ENCODE peak calls at places on chromosome 1, in five cellular contexts. D is aorta, W is stomach, C is H9, X is mesenchymal stem cell. F is an unnamed sample.
A peak's percentile ranks its signal among the peaks of the same experiment; 100 is the strongest.

GRCh38 chr1:228029281-228029680 is 22.5 kb downstream of the WNT3A start:
- DNase-seq in D (peak; percentile 22), W (no peak), C (peak; percentile 14), X (no peak), F (no peak)

GRCh38 chr1:60942896-60943633 is 139.3 kb upstream of the NFIA start:
- DNase-seq in D (no peak), W (no peak), C (peak; percentile 43), X (no peak), F (no peak)

GRCh38 chr1:67534627-67535065 is 104.4 kb upstream of the SERBP1 start:
- DNase-seq in D (no peak), W (no peak), C (no peak), X (peak; percentile 80), F (peak; percentile 55)

GRCh38 chr1:101993703-101994102 is 3.0 kb downstream of the OLFM3 start:
- DNase-seq in D (no peak), W (no peak), C (no peak), X (no peak), F (no peak)

GRCh38 chr1:204828352-204828850 is 42.3 kb upstream of the NFASC start:
- DNase-seq in D (peak; percentile 89), W (peak; percentile 48), C (peak; percentile 89), X (peak; percentile 9), F (no peak)

GRCh38 chr1:170903961-170904360 is 31.4 kb upstream of the MROH9 start:
- DNase-seq in D (no peak), W (no peak), C (no peak), X (no peak), F (no peak)

GRCh38 chr1:10962483-10962882 is 50.0 kb upstream of the TARDBP start:
- DNase-seq in D (no peak), W (peak; percentile 47), C (no peak), X (no peak), F (no peak)

GRCh38 chr1:24309762-24310485 is 9.2 kb upstream of the GRHL3 start:
- DNase-seq in D (no peak), W (no peak), C (no peak), X (no peak), F (no peak)

GRCh38 chr1:9198538-9199361 is 35.8 kb upstream of the H6PD start:
- DNase-seq in D (peak; percentile 82), W (no peak), C (peak; percentile 83), X (peak; percentile 78), F (no peak)

GRCh38 chr1:193355179-193355578 is 168.8 kb upstream of the B3GALT2 start:
- DNase-seq in D (no peak), W (no peak), C (no peak), X (peak; percentile 36), F (no peak)

GRCh38 chr1:18922319-18922726 is 20.0 kb upstream of the ALDH4A1 start:
- DNase-seq in D (peak; percentile 92), W (peak; percentile 69), C (no peak), X (peak; percentile 95), F (peak; percentile 69)

GRCh38 chr1:203682401-203683383 is 56.1 kb downstream of the ATP2B4 start:
- DNase-seq in D (no peak), W (no peak), C (peak; percentile 47), X (no peak), F (no peak)

GRCh38 chr1:243582321-243582720 is 267.7 kb downstream of the AKT3 start:
- DNase-seq in D (no peak), W (no peak), C (no peak), X (peak; percentile 42), F (no peak)

GRCh38 chr1:42239555-42239954 is 75.0 kb upstream of the GUCA2A start:
- DNase-seq in D (no peak), W (no peak), C (no peak), X (no peak), F (no peak)

GRCh38 chr1:40023379-40023944 is 17.1 kb upstream of the CAP1 start:
- DNase-seq in D (no peak), W (no peak), C (no peak), X (no peak), F (no peak)

GRCh38 chr1:14326857-14327256 is 271.6 kb upstream of the KAZN start:
- DNase-seq in D (no peak), W (no peak), C (no peak), X (no peak), F (no peak)

GRCh38 chr1:167092653-167093052 is 1.2 kb upstream of the STYXL2 start:
- DNase-seq in D (no peak), W (no peak), C (no peak), X (peak; percentile 3), F (no peak)

GRCh38 chr1:199399996-199400714 is 627.4 kb upstream of the NR5A2 start:
- DNase-seq in D (no peak), W (no peak), C (no peak), X (no peak), F (no peak)

GRCh38 chr1:9161963-9162362 is 33.1 kb upstream of the GPR157 start:
- DNase-seq in D (no peak), W (peak; percentile 60), C (no peak), X (no peak), F (no peak)

GRCh38 chr1:165858364-165858823 is 31.0 kb downstream of the UCK2 start:
- DNase-seq in D (no peak), W (no peak), C (no peak), X (no peak), F (no peak)

GRCh38 chr1:208219659-208220282 is 24.4 kb downstream of the PLXNA2 start:
- DNase-seq in D (peak; percentile 90), W (no peak), C (no peak), X (peak; percentile 89), F (no peak)

GRCh38 chr1:235402457-235403200 is 35.4 kb downstream of the TBCE start:
- DNase-seq in D (no peak), W (no peak), C (no peak), X (peak; percentile 45), F (no peak)

GRCh38 chr1:72281144-72281543 is 1.2 kb downstream of the NEGR1 start:
- DNase-seq in D (no peak), W (no peak), C (no peak), X (peak; percentile 14), F (no peak)

GRCh38 chr1:18182518-18183160 is 75.0 kb downstream of the IGSF21 start:
- DNase-seq in D (no peak), W (no peak), C (peak; percentile 49), X (no peak), F (no peak)

GRCh38 chr1:206693592-206693991 is 8.9 kb downstream of the MAPKAPK2 start:
- DNase-seq in D (peak; percentile 84), W (no peak), C (no peak), X (peak; percentile 48), F (no peak)

GRCh38 chr1:183881387-183882084 is 76.6 kb downstream of the RGL1 start:
- DNase-seq in D (no peak), W (peak; percentile 65), C (peak; percentile 72), X (peak; percentile 76), F (peak; percentile 72)

GRCh38 chr1:29655945-29656866 is 419.9 kb downstream of the PTPRU start:
- DNase-seq in D (no peak), W (no peak), C (peak; percentile 57), X (no peak), F (no peak)

GRCh38 chr1:50739125-50739524 is 220.9 kb downstream of the FAF1 start:
- DNase-seq in D (no peak), W (no peak), C (no peak), X (no peak), F (no peak)

GRCh38 chr1:43653339-43653738 is 3.4 kb downstream of the KDM4A start:
- DNase-seq in D (no peak), W (no peak), C (peak; percentile 86), X (peak; percentile 63), F (no peak)

GRCh38 chr1:161226759-161227158 is 899 bp downstream of the TOMM40L start:
- DNase-seq in D (peak; percentile 19), W (no peak), C (no peak), X (no peak), F (no peak)

GRCh38 chr1:7146710-7147109 is 361.5 kb downstream of the CAMTA1 start:
- DNase-seq in D (no peak), W (no peak), C (no peak), X (no peak), F (no peak)
- H3K27me3 ChIP-seq in D (no peaks in the 10 kb centered on the region), W (no peaks in the 10 kb centered on the region), C (no peaks in the 10 kb centered on the region), X (no peaks in the 10 kb centered on the region), F (no peaks in the 10 kb centered on the region)

GRCh38 chr1:89524369-89525168 is at the start of gene LRRC8B:
- DNase-seq in D (peak; percentile 97), W (peak; percentile 92), C (peak; percentile 91), X (peak; percentile 88), F (peak; percentile 94)

GRCh38 chr1:89518116-89518780 is 6.4 kb upstream of the LRRC8B start:
- DNase-seq in D (no peak), W (no peak), C (no peak), X (peak; percentile 24), F (no peak)

GRCh38 chr1:89523597-89524368 is 846 bp upstream of the LRRC8B start:
- DNase-seq in D (no peak), W (peak; percentile 50), C (peak; percentile 71), X (peak; percentile 61), F (no peak)

GRCh38 chr1:89516055-89516454 is 8.6 kb upstream of the LRRC8B start:
- DNase-seq in D (no peak), W (no peak), C (no peak), X (peak; percentile 70), F (no peak)

DNA sequence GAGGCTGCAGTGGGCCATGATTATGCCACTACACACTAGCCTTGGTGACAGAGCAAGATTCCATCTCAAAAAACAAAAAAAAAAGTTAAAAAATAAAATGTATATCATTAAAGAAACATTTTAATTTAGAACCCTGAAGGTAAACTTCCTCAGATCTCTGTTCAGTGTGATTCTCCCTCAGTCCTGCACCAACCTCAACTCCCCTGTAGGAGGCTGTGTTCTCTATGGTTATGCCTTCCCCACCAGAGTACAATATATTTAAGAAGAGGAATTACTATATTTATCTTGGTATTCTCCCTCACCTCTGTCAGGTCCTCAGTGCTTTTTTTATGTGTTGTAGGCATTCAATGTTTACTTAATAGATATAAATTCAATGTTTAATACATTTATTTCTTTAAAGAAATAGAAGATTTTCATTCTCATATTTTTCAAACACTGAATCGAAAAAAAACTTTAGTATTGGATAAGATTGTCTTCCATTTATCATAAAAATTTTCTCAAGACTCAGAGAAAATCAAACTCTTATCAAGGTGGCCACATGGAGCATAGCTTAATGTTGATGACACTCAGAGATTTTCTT is 4.8 kb upstream of the LRRC8B start:
- DNase-seq in D (no peak), W (no peak), C (no peak), X (peak; percentile 55), F (no peak)
- H3K27me3 ChIP-seq in D (no peaks in the 10 kb centered on the region), W (no peaks in the 10 kb centered on the region), C (no peaks in the 10 kb centered on the region), X (no peaks in the 10 kb centered on the region), F (no peaks in the 10 kb centered on the region)

GRCh38 chr1:156423422-156424352 is 54.7 kb downstream of the RHBG start:
- DNase-seq in D (no peak), W (no peak), C (no peak), X (no peak), F (no peak)
- H3K27me3 ChIP-seq in D (peaks cover 5% of the 10 kb centered on the region), W (peaks cover 12% of the 10 kb centered on the region), C (peaks cover 55% of the 10 kb centered on the region), X (peaks cover 95% of the 10 kb centered on the region), F (peaks cover 7% of the 10 kb centered on the region)

DNA sequence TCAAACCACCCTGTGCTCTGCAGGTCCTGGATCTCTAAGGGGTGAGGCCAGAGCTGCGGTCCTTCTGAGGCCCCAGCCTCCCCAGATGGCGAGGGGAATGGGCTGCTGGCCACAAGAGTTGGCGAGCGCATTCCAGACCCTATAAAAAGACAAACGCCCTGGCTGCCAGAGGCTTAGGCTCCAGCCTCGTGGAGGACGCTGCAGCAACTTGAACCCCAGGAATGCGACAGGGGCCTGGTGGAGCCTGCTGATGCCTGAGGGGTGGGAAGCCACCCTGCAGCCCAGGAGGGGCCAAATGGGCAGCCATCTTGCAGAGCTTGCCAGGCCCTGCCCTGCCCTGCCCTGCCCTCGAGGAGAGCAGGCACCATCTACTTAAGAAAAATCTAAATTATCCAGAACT is 8.6 kb downstream of the CACNA1S start:
- DNase-seq in D (peak; percentile 27), W (no peak), C (no peak), X (no peak), F (no peak)
- H3K27me3 ChIP-seq in D (no peaks in the 10 kb centered on the region), W (no peaks in the 10 kb centered on the region), C (no peaks in the 10 kb centered on the region), X (peaks cover 8% of the 10 kb centered on the region), F (no peaks in the 10 kb centered on the region)

F was measured in lung.